ENCODE peak calls at places on chromosome 9, in ten cellular contexts. One of them, this sample, is unnamed.

GRCh38 chr9:120477534-120478001 is 102.4 kb downstream of the CDK5RAP2 start:
- DNase-seq in colonic mucosa: peak; percentile 71
- DNase-seq in lower lobe of right lung: peak; percentile 54
- DNase-seq in GM06990: no peak
- DNase-seq in left ventricle myocardium inferior: peak; percentile 53
- DNase-seq in endodermal cell: peak; percentile 92
- DNase-seq in CD8-positive, alpha-beta T cell: no peak
- DNase-seq in stomach: peak; percentile 57
- DNase-seq in cardiac muscle cell: peak; percentile 50
- DNase-seq in spleen: no peak
- DNase-seq in this sample: peak; percentile 69

GRCh38 chr9:92652461-92652860 is 17.5 kb downstream of the IPPK start:
- DNase-seq in colonic mucosa: no peak
- DNase-seq in lower lobe of right lung: no peak
- DNase-seq in GM06990: no peak
- DNase-seq in left ventricle myocardium inferior: no peak
- DNase-seq in endodermal cell: no peak
- DNase-seq in CD8-positive, alpha-beta T cell: no peak
- DNase-seq in stomach: no peak
- DNase-seq in cardiac muscle cell: no peak
- DNase-seq in spleen: no peak
- DNase-seq in this sample: no peak

GRCh38 chr9:121860744-121861143 is 209.3 kb downstream of the DAB2IP start:
- DNase-seq in colonic mucosa: no peak
- DNase-seq in lower lobe of right lung: no peak
- DNase-seq in GM06990: no peak
- DNase-seq in left ventricle myocardium inferior: peak; percentile 55
- DNase-seq in endodermal cell: no peak
- DNase-seq in CD8-positive, alpha-beta T cell: no peak
- DNase-seq in stomach: no peak
- DNase-seq in cardiac muscle cell: no peak
- DNase-seq in spleen: no peak
- DNase-seq in this sample: no peak

GRCh38 chr9:104872959-104873850 is 54.8 kb downstream of the ABCA1 start:
- DNase-seq in colonic mucosa: peak; percentile 32
- DNase-seq in lower lobe of right lung: no peak
- DNase-seq in GM06990: no peak
- DNase-seq in left ventricle myocardium inferior: peak; percentile 26
- DNase-seq in endodermal cell: no peak
- DNase-seq in CD8-positive, alpha-beta T cell: no peak
- DNase-seq in stomach: no peak
- DNase-seq in cardiac muscle cell: peak; percentile 13
- DNase-seq in spleen: no peak
- DNase-seq in this sample: no peak

GRCh38 chr9:121861501-121862180 is 210.2 kb downstream of the DAB2IP start:
- DNase-seq in colonic mucosa: peak; percentile 36
- DNase-seq in lower lobe of right lung: no peak
- DNase-seq in GM06990: no peak
- DNase-seq in left ventricle myocardium inferior: peak; percentile 37
- DNase-seq in endodermal cell: peak; percentile 85
- DNase-seq in CD8-positive, alpha-beta T cell: no peak
- DNase-seq in stomach: peak; percentile 35
- DNase-seq in cardiac muscle cell: peak; percentile 42
- DNase-seq in spleen: no peak
- DNase-seq in this sample: peak; percentile 71

GRCh38 chr9:93670208-93671029 is 94.0 kb downstream of the PHF2 start:
- DNase-seq in colonic mucosa: peak; percentile 11
- DNase-seq in lower lobe of right lung: no peak
- DNase-seq in GM06990: no peak
- DNase-seq in left ventricle myocardium inferior: peak; percentile 7
- DNase-seq in endodermal cell: peak; percentile 29
- DNase-seq in CD8-positive, alpha-beta T cell: no peak
- DNase-seq in stomach: peak; percentile 14
- DNase-seq in cardiac muscle cell: peak; percentile 14
- DNase-seq in spleen: peak; percentile 65
- DNase-seq in this sample: peak; percentile 41

GRCh38 chr9:87529666-87530065 is 32.0 kb downstream of the DAPK1 start:
- DNase-seq in colonic mucosa: no peak
- DNase-seq in lower lobe of right lung: peak; percentile 69
- DNase-seq in GM06990: no peak
- DNase-seq in left ventricle myocardium inferior: no peak
- DNase-seq in endodermal cell: peak; percentile 63
- DNase-seq in CD8-positive, alpha-beta T cell: no peak
- DNase-seq in stomach: no peak
- DNase-seq in cardiac muscle cell: no peak
- DNase-seq in spleen: no peak
- DNase-seq in this sample: peak; percentile 29

GRCh38 chr9:111634860-111635259 is 3.7 kb downstream of the DNAJC25 start:
- DNase-seq in colonic mucosa: no peak
- DNase-seq in lower lobe of right lung: no peak
- DNase-seq in GM06990: no peak
- DNase-seq in left ventricle myocardium inferior: no peak
- DNase-seq in endodermal cell: no peak
- DNase-seq in CD8-positive, alpha-beta T cell: no peak
- DNase-seq in stomach: no peak
- DNase-seq in cardiac muscle cell: no peak
- DNase-seq in spleen: no peak
- DNase-seq in this sample: no peak

GRCh38 chr9:86351897-86352296 is 2.3 kb downstream of the TUT7 start:
- DNase-seq in colonic mucosa: no peak
- DNase-seq in lower lobe of right lung: no peak
- DNase-seq in GM06990: no peak
- DNase-seq in left ventricle myocardium inferior: no peak
- DNase-seq in endodermal cell: no peak
- DNase-seq in CD8-positive, alpha-beta T cell: no peak
- DNase-seq in stomach: no peak
- DNase-seq in cardiac muscle cell: no peak
- DNase-seq in spleen: no peak
- DNase-seq in this sample: no peak

GRCh38 chr9:7239708-7240107 is 481.9 kb downstream of the KDM4C start:
- DNase-seq in colonic mucosa: no peak
- DNase-seq in lower lobe of right lung: no peak
- DNase-seq in GM06990: no peak
- DNase-seq in left ventricle myocardium inferior: no peak
- DNase-seq in endodermal cell: no peak
- DNase-seq in CD8-positive, alpha-beta T cell: no peak
- DNase-seq in stomach: no peak
- DNase-seq in cardiac muscle cell: peak; percentile 13
- DNase-seq in spleen: no peak
- DNase-seq in this sample: no peak

GRCh38 chr9:107691649-107692048 is 202.1 kb upstream of the KLF4 start:
- DNase-seq in colonic mucosa: no peak
- DNase-seq in lower lobe of right lung: no peak
- DNase-seq in GM06990: no peak
- DNase-seq in left ventricle myocardium inferior: no peak
- DNase-seq in endodermal cell: no peak
- DNase-seq in CD8-positive, alpha-beta T cell: no peak
- DNase-seq in stomach: no peak
- DNase-seq in cardiac muscle cell: no peak
- DNase-seq in spleen: no peak
- DNase-seq in this sample: no peak

GRCh38 chr9:113568481-113569321 is 105.2 kb downstream of the RGS3 start:
- DNase-seq in colonic mucosa: no peak
- DNase-seq in lower lobe of right lung: no peak
- DNase-seq in GM06990: no peak
- DNase-seq in left ventricle myocardium inferior: no peak
- DNase-seq in endodermal cell: peak; percentile 41
- DNase-seq in CD8-positive, alpha-beta T cell: no peak
- DNase-seq in stomach: no peak
- DNase-seq in cardiac muscle cell: no peak
- DNase-seq in spleen: peak; percentile 66
- DNase-seq in this sample: no peak

GRCh38 chr9:5870691-5871090 is 20.0 kb upstream of the MLANA start:
- DNase-seq in colonic mucosa: no peak
- DNase-seq in lower lobe of right lung: peak; percentile 52
- DNase-seq in GM06990: no peak
- DNase-seq in left ventricle myocardium inferior: peak; percentile 23
- DNase-seq in endodermal cell: no peak
- DNase-seq in CD8-positive, alpha-beta T cell: no peak
- DNase-seq in stomach: peak; percentile 65
- DNase-seq in cardiac muscle cell: no peak
- DNase-seq in spleen: no peak
- DNase-seq in this sample: no peak

GRCh38 chr9:111728617-111729366 is 65.9 kb downstream of the SHOC1 start:
- DNase-seq in colonic mucosa: no peak
- DNase-seq in lower lobe of right lung: no peak
- DNase-seq in GM06990: no peak
- DNase-seq in left ventricle myocardium inferior: no peak
- DNase-seq in endodermal cell: no peak
- DNase-seq in CD8-positive, alpha-beta T cell: no peak
- DNase-seq in stomach: no peak
- DNase-seq in cardiac muscle cell: no peak
- DNase-seq in spleen: no peak
- DNase-seq in this sample: no peak

GRCh38 chr9:137245450-137246421 is 4.6 kb downstream of the TUBB4B start:
- DNase-seq in colonic mucosa: no peak
- DNase-seq in lower lobe of right lung: no peak
- DNase-seq in GM06990: no peak
- DNase-seq in left ventricle myocardium inferior: no peak
- DNase-seq in endodermal cell: peak; percentile 55
- DNase-seq in CD8-positive, alpha-beta T cell: no peak
- DNase-seq in stomach: no peak
- DNase-seq in cardiac muscle cell: no peak
- DNase-seq in spleen: no peak
- DNase-seq in this sample: peak; percentile 62

GRCh38 chr9:124210697-124211096 is 47.1 kb upstream of the NEK6 start:
- DNase-seq in colonic mucosa: no peak
- DNase-seq in lower lobe of right lung: no peak
- DNase-seq in GM06990: no peak
- DNase-seq in left ventricle myocardium inferior: no peak
- DNase-seq in endodermal cell: no peak
- DNase-seq in CD8-positive, alpha-beta T cell: no peak
- DNase-seq in stomach: no peak
- DNase-seq in cardiac muscle cell: no peak
- DNase-seq in spleen: no peak
- DNase-seq in this sample: no peak

GRCh38 chr9:132036521-132036920 is 43.1 kb downstream of the MED27 start:
- DNase-seq in colonic mucosa: no peak
- DNase-seq in lower lobe of right lung: no peak
- DNase-seq in GM06990: no peak
- DNase-seq in left ventricle myocardium inferior: no peak
- DNase-seq in endodermal cell: no peak
- DNase-seq in CD8-positive, alpha-beta T cell: no peak
- DNase-seq in stomach: no peak
- DNase-seq in cardiac muscle cell: no peak
- DNase-seq in spleen: no peak
- DNase-seq in this sample: no peak

GRCh38 chr9:30116673-30117217 is 2267.7 kb upstream of the ACO1 start:
- DNase-seq in colonic mucosa: no peak
- DNase-seq in lower lobe of right lung: no peak
- DNase-seq in GM06990: no peak
- DNase-seq in left ventricle myocardium inferior: no peak
- DNase-seq in endodermal cell: peak; percentile 61
- DNase-seq in CD8-positive, alpha-beta T cell: no peak
- DNase-seq in stomach: no peak
- DNase-seq in cardiac muscle cell: no peak
- DNase-seq in spleen: no peak
- DNase-seq in this sample: peak; percentile 2

GRCh38 chr9:11792870-11793269 is 900.3 kb upstream of the TYRP1 start:
- DNase-seq in colonic mucosa: no peak
- DNase-seq in lower lobe of right lung: no peak
- DNase-seq in GM06990: no peak
- DNase-seq in left ventricle myocardium inferior: no peak
- DNase-seq in endodermal cell: no peak
- DNase-seq in CD8-positive, alpha-beta T cell: no peak
- DNase-seq in stomach: no peak
- DNase-seq in cardiac muscle cell: no peak
- DNase-seq in spleen: no peak
- DNase-seq in this sample: no peak

DNA sequence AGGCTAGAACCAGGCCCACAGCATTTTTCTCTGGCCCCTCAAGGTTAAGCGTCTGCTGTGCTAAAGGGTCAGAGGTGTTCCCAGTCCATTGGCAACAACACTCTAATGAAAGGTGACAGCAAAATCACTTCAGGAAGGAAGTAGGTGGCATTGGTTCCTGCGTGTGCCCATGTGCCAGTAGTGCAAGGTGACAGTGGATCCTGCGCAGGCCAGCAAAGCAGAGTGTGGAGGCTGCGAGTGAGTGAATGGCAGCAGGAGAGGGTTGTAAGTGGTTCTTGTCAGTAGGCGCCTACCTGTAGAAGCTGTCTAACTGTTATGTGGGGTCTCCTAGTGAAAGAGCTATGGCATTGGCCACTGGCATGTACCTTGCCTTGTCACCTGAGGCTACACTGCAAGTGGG is 898.2 kb upstream of the TYRP1 start:
- DNase-seq in colonic mucosa: no peak
- DNase-seq in lower lobe of right lung: no peak
- DNase-seq in GM06990: no peak
- DNase-seq in left ventricle myocardium inferior: no peak
- DNase-seq in endodermal cell: no peak
- DNase-seq in CD8-positive, alpha-beta T cell: no peak
- DNase-seq in stomach: no peak
- DNase-seq in cardiac muscle cell: no peak
- DNase-seq in spleen: no peak
- DNase-seq in this sample: no peak
- H3K4me3 ChIP-seq in colonic mucosa: no peak overlapping the region
- H3K4me3 ChIP-seq in lower lobe of right lung: no peak overlapping the region
- H3K4me3 ChIP-seq in GM06990: no peak overlapping the region
- H3K4me3 ChIP-seq in left ventricle myocardium inferior: no peak overlapping the region
- H3K4me3 ChIP-seq in endodermal cell: no peak overlapping the region
- H3K4me3 ChIP-seq in CD8-positive, alpha-beta T cell: no peak overlapping the region
- H3K4me3 ChIP-seq in stomach: no peak overlapping the region
- H3K4me3 ChIP-seq in cardiac muscle cell: no peak overlapping the region
- H3K4me3 ChIP-seq in spleen: no peak overlapping the region
- H3K4me3 ChIP-seq in this sample: no peak overlapping the region

GRCh38 chr9:136058152-136058483 is 37.0 kb downstream of the NACC2 start:
- DNase-seq in colonic mucosa: no peak
- DNase-seq in lower lobe of right lung: no peak
- DNase-seq in GM06990: no peak
- DNase-seq in left ventricle myocardium inferior: no peak
- DNase-seq in endodermal cell: no peak
- DNase-seq in CD8-positive, alpha-beta T cell: no peak
- DNase-seq in stomach: no peak
- DNase-seq in cardiac muscle cell: no peak
- DNase-seq in spleen: no peak
- DNase-seq in this sample: peak; percentile 70
- H3K27me3 ChIP-seq in colonic mucosa: no peaks in the 10 kb centered on the region
- H3K27me3 ChIP-seq in lower lobe of right lung: no peaks in the 10 kb centered on the region
- H3K27me3 ChIP-seq in GM06990: peaks cover 1% of the 10 kb centered on the region
- H3K27me3 ChIP-seq in left ventricle myocardium inferior: no peaks in the 10 kb centered on the region
- H3K27me3 ChIP-seq in endodermal cell: peaks cover 2% of the 10 kb centered on the region
- H3K27me3 ChIP-seq in CD8-positive, alpha-beta T cell: peaks cover 4% of the 10 kb centered on the region
- H3K27me3 ChIP-seq in stomach: no peaks in the 10 kb centered on the region
- H3K27me3 ChIP-seq in cardiac muscle cell: peaks cover 17% of the 10 kb centered on the region
- H3K27me3 ChIP-seq in spleen: peaks cover 1% of the 10 kb centered on the region
- H3K27me3 ChIP-seq in this sample: no peaks in the 10 kb centered on the region

GRCh38 chr9:76667521-76667957 is 96.7 kb upstream of the PCA3 start:
- DNase-seq in colonic mucosa: no peak
- DNase-seq in lower lobe of right lung: no peak
- DNase-seq in GM06990: no peak
- DNase-seq in left ventricle myocardium inferior: no peak
- DNase-seq in endodermal cell: no peak
- DNase-seq in CD8-positive, alpha-beta T cell: no peak
- DNase-seq in stomach: no peak
- DNase-seq in cardiac muscle cell: peak; percentile 32
- DNase-seq in spleen: no peak
- DNase-seq in this sample: no peak
- H3K4me3 ChIP-seq in colonic mucosa: no peak overlapping the region
- H3K4me3 ChIP-seq in lower lobe of right lung: no peak overlapping the region
- H3K4me3 ChIP-seq in GM06990: no peak overlapping the region
- H3K4me3 ChIP-seq in left ventricle myocardium inferior: no peak overlapping the region
- H3K4me3 ChIP-seq in endodermal cell: no peak overlapping the region
- H3K4me3 ChIP-seq in CD8-positive, alpha-beta T cell: no peak overlapping the region
- H3K4me3 ChIP-seq in stomach: no peak overlapping the region
- H3K4me3 ChIP-seq in cardiac muscle cell: no peak overlapping the region
- H3K4me3 ChIP-seq in spleen: no peak overlapping the region
- H3K4me3 ChIP-seq in this sample: no peak overlapping the region

GRCh38 chr9:34591911-34592866 is 2.7 kb upstream of the CNTFR start:
- DNase-seq in colonic mucosa: no peak
- DNase-seq in lower lobe of right lung: no peak
- DNase-seq in GM06990: no peak
- DNase-seq in left ventricle myocardium inferior: no peak
- DNase-seq in endodermal cell: no peak
- DNase-seq in CD8-positive, alpha-beta T cell: no peak
- DNase-seq in stomach: no peak
- DNase-seq in cardiac muscle cell: no peak
- DNase-seq in spleen: no peak
- DNase-seq in this sample: peak; percentile 67
- H3K27me3 ChIP-seq in colonic mucosa: peaks cover 53% of the 10 kb centered on the region
- H3K27me3 ChIP-seq in lower lobe of right lung: peaks cover 65% of the 10 kb centered on the region
- H3K27me3 ChIP-seq in GM06990: peaks cover 10% of the 10 kb centered on the region
- H3K27me3 ChIP-seq in left ventricle myocardium inferior: peaks cover 63% of the 10 kb centered on the region
- H3K27me3 ChIP-seq in endodermal cell: peaks cover 80% of the 10 kb centered on the region
- H3K27me3 ChIP-seq in CD8-positive, alpha-beta T cell: peaks cover 47% of the 10 kb centered on the region
- H3K27me3 ChIP-seq in stomach: peaks cover 3% of the 10 kb centered on the region
- H3K27me3 ChIP-seq in cardiac muscle cell: peaks cover 46% of the 10 kb centered on the region
- H3K27me3 ChIP-seq in spleen: peaks cover 70% of the 10 kb centered on the region
- H3K27me3 ChIP-seq in this sample: peaks cover 65% of the 10 kb centered on the region

This sample was measured in H7.